ENCODE peak calls at places on chromosomes 3 and 15, in four cellular contexts. H is psoas muscle; R is iPS-NIHi11; F is activated CD8-positive, alpha-beta memory T cell treated with anti-CD3 and anti-CD28 coated beads for 48 hours. J is an unnamed sample.

GRCh38 chr3:193552911-193553310 is 1.8 kb downstream of the ATP13A4 start:
- DNase-seq in H (no peak), R (no peak), F (no peak), J (no peak)

GRCh38 chr3:168364992-168365391 is 269.3 kb upstream of the GOLIM4 start:
- DNase-seq in H (no peak), R (no peak), F (no peak), J (no peak)

GRCh38 chr3:41141431-41142164 is 57.7 kb upstream of the CTNNB1 start:
- DNase-seq in H (no peak), R (no peak), F (no peak), J (no peak)

GRCh38 chr15:80588801-80589200 is 106.3 kb upstream of the ABHD17C start:
- DNase-seq in H (no peak), R (no peak), F (no peak), J (no peak)

GRCh38 chr3:75048650-75049049 is 434.2 kb upstream of the CNTN3 start:
- DNase-seq in H (no peak), R (no peak), F (no peak), J (no peak)

GRCh38 chr3:171339606-171340005 is 120.6 kb downstream of the TNIK start:
- DNase-seq in H (no peak), R (no peak), F (no peak), J (no peak)

GRCh38 chr3:194736277-194736895 is 50.7 kb downstream of the FAM43A start:
- DNase-seq in H (no peak), R (no peak), F (no peak), J (no peak)

GRCh38 chr15:85019815-85020590 is 38.3 kb downstream of the PDE8A start:
- DNase-seq in H (no peak), R (no peak), F (no peak), J (no peak)

GRCh38 chr3:178947738-178948137 is 123.9 kb downstream of the ZMAT3 start:
- DNase-seq in H (no peak), R (no peak), F (no peak), J (no peak)

GRCh38 chr15:49693491-49693890 is 72.6 kb downstream of the DTWD1 start:
- DNase-seq in H (no peak), R (no peak), F (no peak), J (no peak)

GRCh38 chr3:14605070-14605469 is 46.5 kb upstream of the CCDC174 start:
- DNase-seq in H (no peak), R (no peak), F (no peak), J (no peak)

GRCh38 chr15:88649753-88650551 is 11.1 kb downstream of the ISG20 start:
- DNase-seq in H (no peak), R (no peak), F (no peak), J (peak; percentile 31)

GRCh38 chr3:97795951-97796350 is 25.9 kb upstream of the CRYBG3 start:
- DNase-seq in H (no peak), R (no peak), F (no peak), J (no peak)

GRCh38 chr3:70748593-70748992 is 436.2 kb upstream of the MDFIC2 start:
- DNase-seq in H (no peak), R (peak; percentile 45), F (no peak), J (no peak)

GRCh38 chr3:48157950-48158376 is 30.3 kb downstream of the CDC25A start:
- DNase-seq in H (peak; percentile 71), R (peak; percentile 89), F (peak; percentile 11), J (peak; percentile 33)

GRCh38 chr3:52220380-52221026 is 4.9 kb downstream of the TLR9 start:
- DNase-seq in H (peak; percentile 93), R (peak; percentile 91), F (peak; percentile 96), J (peak; percentile 92)

GRCh38 chr15:100350434-100351226 is 8.9 kb upstream of the ADAMTS17 start:
- DNase-seq in H (no peak), R (no peak), F (no peak), J (no peak)

GRCh38 chr3:147157629-147158028 is 248.7 kb downstream of the ZIC4 start:
- DNase-seq in H (no peak), R (no peak), F (no peak), J (no peak)

GRCh38 chr15:62647195-62647865 is 395.2 kb upstream of the TPM1 start:
- DNase-seq in H (peak; percentile 78), R (peak; percentile 24), F (no peak), J (no peak)

GRCh38 chr3:195058311-195059005 is 212.5 kb downstream of the XXYLT1 start:
- DNase-seq in H (peak; percentile 49), R (no peak), F (no peak), J (no peak)

GRCh38 chr3:177468816-177469590 is 271.7 kb upstream of the TBL1XR1 start:
- DNase-seq in H (no peak), R (no peak), F (no peak), J (no peak)

GRCh38 chr3:157329541-157329940 is 107.1 kb upstream of the PTX3 start:
- DNase-seq in H (no peak), R (no peak), F (no peak), J (no peak)

GRCh38 chr3:25916286-25916685 is 126.4 kb downstream of the OXSM start:
- DNase-seq in H (no peak), R (no peak), F (no peak), J (no peak)

GRCh38 chr3:152283492-152284381 is 15.0 kb downstream of the MBNL1 start:
- DNase-seq in H (no peak), R (no peak), F (no peak), J (no peak)

GRCh38 chr15:81939604-81940440 is 106.0 kb downstream of the MEX3B start:
- DNase-seq in H (no peak), R (peak; percentile 62), F (no peak), J (no peak)

GRCh38 chr3:32614956-32615355 is 44.3 kb upstream of the DYNC1LI1 start:
- DNase-seq in H (no peak), R (no peak), F (no peak), J (no peak)

J was measured in mesothelial cell of epicardium.